ENCODE peak calls at places on chromosomes 7 and 10, in nine cellular contexts. B is activated naive CD4-positive, alpha-beta T cell treated with anti-CD3 and anti-CD28 coated beads for 36 hours; I is B cell; Y is cardiac fibroblast; A is adrenal gland; M is H54; E is effector CD4-positive, alpha-beta T cell; T is M059J; F is HEK293T. J is an unnamed sample.

GRCh38 chr7:96303105-96303685 is 18.7 kb downstream of the SLC25A13 start:
- DNase-seq in M (no peak), Y (peak; percentile 28), E (no peak), T (no peak), B (peak; percentile 16), A (no peak), I (no peak), F (peak; percentile 27), J (no peak)

GRCh38 chr10:68087338-68088029 is 12.4 kb upstream of the HERC4 start:
- DNase-seq in Y (no peak), B (no peak), F (no peak), M (no peak), E (no peak), T (peak; percentile 64), I (no peak), A (no peak), J (no peak)

GRCh38 chr10:48444266-48444665 is 137.8 kb downstream of the MAPK8 start:
- DNase-seq in I (no peak), B (no peak), E (no peak), F (peak; percentile 28), A (no peak), Y (peak; percentile 22), M (peak; percentile 49), T (peak; percentile 57), J (peak; percentile 21)

GRCh38 chr7:121753965-121754364 is 119.0 kb upstream of the PTPRZ1 start:
- DNase-seq in Y (no peak), F (no peak), A (no peak), I (no peak), E (no peak), B (no peak), M (no peak), T (no peak), J (no peak)

GRCh38 chr7:54932818-54933543 is 85.8 kb upstream of the EGFR start:
- DNase-seq in I (no peak), M (peak; percentile 97), B (no peak), E (no peak), A (peak; percentile 86), Y (peak; percentile 55), F (peak; percentile 70), T (peak; percentile 85), J (peak; percentile 69)

GRCh38 chr10:30581779-30582380 is 47.7 kb downstream of the LYZL2 start:
- DNase-seq in E (peak; percentile 7), B (peak; percentile 35), Y (peak; percentile 72), T (peak; percentile 36), A (peak; percentile 46), F (peak; percentile 46), I (peak; percentile 29), M (peak; percentile 26), J (peak; percentile 56)

GRCh38 chr10:86253171-86254072 is 113.2 kb downstream of the GRID1 start:
- DNase-seq in Y (no peak), E (no peak), A (no peak), I (no peak), F (no peak), T (no peak), M (peak; percentile 46), B (no peak), J (peak; percentile 18)

GRCh38 chr7:3942778-3943177 is 641.7 kb downstream of the SDK1 start:
- DNase-seq in Y (peak; percentile 14), I (no peak), T (peak; percentile 58), F (no peak), E (no peak), A (no peak), M (no peak), B (no peak), J (no peak)

GRCh38 chr7:26293569-26294308 is 2.1 kb downstream of the SNX10 start:
- DNase-seq in T (peak; percentile 25), M (no peak), B (peak; percentile 86), F (no peak), A (no peak), Y (no peak), I (peak; percentile 66), E (peak; percentile 34), J (no peak)

GRCh38 chr7:2143981-2144595 is 88.7 kb downstream of the MAD1L1 start:
- DNase-seq in M (no peak), B (no peak), A (no peak), I (no peak), E (no peak), T (no peak), F (no peak), Y (no peak), J (no peak)

GRCh38 chr10:43691503-43691902 is 42.8 kb upstream of the ZNF32 start:
- DNase-seq in Y (peak; percentile 55), B (no peak), F (no peak), T (peak; percentile 82), I (no peak), A (no peak), M (peak; percentile 56), E (no peak), J (no peak)

GRCh38 chr10:97648557-97649404 is 8.3 kb downstream of the PI4K2A start:
- DNase-seq in I (peak; percentile 44), Y (peak; percentile 97), A (peak; percentile 67), B (peak; percentile 58), M (peak; percentile 88), T (peak; percentile 94), F (no peak), E (peak; percentile 11), J (peak; percentile 98)

GRCh38 chr10:103795634-103796265 is 59.6 kb downstream of the SH3PXD2A start:
- DNase-seq in T (no peak), A (no peak), F (no peak), B (no peak), Y (no peak), E (no peak), I (no peak), M (no peak), J (no peak)

GRCh38 chr10:43078175-43078985 is 1.5 kb downstream of the RET start:
- DNase-seq in B (no peak), E (no peak), T (peak; percentile 11), F (no peak), A (no peak), Y (no peak), I (no peak), M (no peak), J (no peak)

GRCh38 chr10:29725133-29725720 is 90.5 kb upstream of the SVIL start:
- DNase-seq in M (no peak), T (peak; percentile 12), I (no peak), B (no peak), E (no peak), Y (peak; percentile 39), A (peak; percentile 37), F (no peak), J (no peak)

GRCh38 chr7:71311576-71311975 is 179.6 kb downstream of the GALNT17 start:
- DNase-seq in T (no peak), A (no peak), I (no peak), B (no peak), Y (no peak), F (no peak), E (no peak), M (no peak), J (no peak)

GRCh38 chr7:158685727-158686126 is 18.9 kb downstream of the NCAPG2 start:
- DNase-seq in A (no peak), I (no peak), Y (peak; percentile 63), F (no peak), E (no peak), T (peak; percentile 38), B (no peak), M (no peak), J (no peak)

GRCh38 chr10:122331100-122331499 is 43.4 kb upstream of the PLEKHA1 start:
- DNase-seq in E (no peak), I (no peak), M (no peak), B (no peak), Y (no peak), F (no peak), T (no peak), A (no peak), J (no peak)

GRCh38 chr7:112930787-112931186 is 140.6 kb upstream of the TMEM168 start:
- DNase-seq in M (no peak), E (no peak), Y (peak; percentile 82), I (no peak), T (peak; percentile 75), B (no peak), F (no peak), A (no peak), J (no peak)

GRCh38 chr10:131857156-131858117 is 43.4 kb upstream of the PPP2R2D start:
- DNase-seq in E (no peak), F (no peak), T (no peak), I (no peak), Y (no peak), A (no peak), B (no peak), M (no peak), J (no peak)

GRCh38 chr10:133131754-133132710 is 28.0 kb upstream of the KNDC1 start:
- DNase-seq in M (no peak), B (no peak), E (no peak), I (no peak), A (no peak), Y (no peak), T (no peak), F (no peak), J (no peak)

GRCh38 chr10:91214906-91215305 is 5.6 kb upstream of the PCGF5 start:
- DNase-seq in A (no peak), Y (no peak), B (no peak), T (no peak), I (no peak), F (no peak), E (no peak), M (no peak), J (no peak)

GRCh38 chr10:5442056-5442989 is 30.0 kb downstream of the NET1 start:
- DNase-seq in B (peak; percentile 37), T (peak; percentile 39), Y (peak; percentile 72), M (no peak), I (peak; percentile 40), A (no peak), E (peak; percentile 11), F (no peak), J (peak; percentile 39)

GRCh38 chr7:35430547-35431153 is 176.8 kb upstream of the TBX20 start:
- DNase-seq in E (no peak), A (no peak), T (no peak), I (no peak), B (peak; percentile 27), M (no peak), Y (peak; percentile 36), F (peak; percentile 50), J (peak; percentile 6)

GRCh38 chr7:11182736-11183135 is 209.1 kb downstream of the PHF14 start:
- DNase-seq in A (no peak), Y (peak; percentile 51), B (no peak), F (no peak), T (peak; percentile 18), I (no peak), E (no peak), M (no peak), J (no peak)

GRCh38 chr10:86594535-86594934 is 59.8 kb upstream of the OPN4 start:
- DNase-seq in T (peak; percentile 74), A (no peak), F (no peak), Y (peak; percentile 67), B (no peak), M (no peak), I (no peak), E (no peak), J (peak; percentile 69)

GRCh38 chr7:77727527-77727926 is 31.3 kb downstream of the RSBN1L start:
- DNase-seq in Y (no peak), M (no peak), I (no peak), F (no peak), A (no peak), B (no peak), T (no peak), E (no peak), J (no peak)

GRCh38 chr10:132521041-132521465 is 16.5 kb upstream of the INPP5A start:
- DNase-seq in B (no peak), F (no peak), I (peak; percentile 16), E (no peak), Y (no peak), A (no peak), T (no peak), M (no peak), J (no peak)

GRCh38 chr7:142595816-142596516 is 153.3 kb upstream of the PRSS1 start:
- DNase-seq in Y (no peak), T (no peak), E (no peak), B (no peak), F (no peak), M (no peak), A (no peak), I (no peak), J (no peak)

GRCh38 chr7:337567-337951 is 47.6 kb downstream of the FOXL3 start:
- DNase-seq in I (no peak), T (no peak), Y (no peak), E (no peak), B (no peak), F (no peak), M (no peak), A (no peak), J (no peak)

GRCh38 chr7:128814496-128814895 is 15.7 kb upstream of the FLNC start:
- DNase-seq in Y (no peak), I (no peak), F (no peak), T (no peak), E (no peak), B (no peak), A (no peak), M (no peak), J (no peak)

J was measured in HT1080.